ENCODE peak calls at places on chromosomes 5 and 9, in nine cellular contexts. K, W, D, V, N, X, L, R and Y are unnamed samples.

GRCh38 chr5:135085133-135085935 is 51.3 kb upstream of the PITX1 start:
- DNase-seq in K (no peak), W (no peak), D (no peak), V (no peak), N (no peak), X (no peak), L (peak; percentile 71), R (no peak), Y (no peak)

GRCh38 chr5:44885903-44886302 is 77.2 kb downstream of the MRPS30 start:
- DNase-seq in K (no peak), W (no peak), D (no peak), V (no peak), N (no peak), X (no peak), L (peak; percentile 64), R (no peak), Y (no peak)

GRCh38 chr9:127968717-127969383 is 11.9 kb downstream of the EEIG1 start:
- DNase-seq in K (peak; percentile 62), W (peak; percentile 74), D (peak; percentile 11), V (peak; percentile 83), N (peak; percentile 84), X (no peak), L (peak; percentile 86), R (peak; percentile 61), Y (no peak)

GRCh38 chr9:121154782-121155181 is 46.9 kb downstream of the RAB14 start:
- DNase-seq in K (no peak), W (peak; percentile 31), D (no peak), V (no peak), N (no peak), X (no peak), L (peak; percentile 82), R (no peak), Y (no peak)

GRCh38 chr5:144189800-144190429 is 19.2 kb downstream of the KCTD16 start:
- DNase-seq in K (no peak), W (peak; percentile 74), D (peak; percentile 75), V (peak; percentile 95), N (peak; percentile 40), X (no peak), L (peak; percentile 97), R (no peak), Y (no peak)

GRCh38 chr5:35242695-35243258 is 12.5 kb upstream of the PRLR start:
- DNase-seq in K (no peak), W (no peak), D (no peak), V (no peak), N (no peak), X (no peak), L (no peak), R (no peak), Y (no peak)

GRCh38 chr5:103511554-103511885 is 51.1 kb downstream of the NUDT12 start:
- DNase-seq in K (no peak), W (no peak), D (no peak), V (peak; percentile 31), N (no peak), X (no peak), L (peak; percentile 88), R (no peak), Y (no peak)

GRCh38 chr9:118463419-118463818 is 759.2 kb downstream of the TLR4 start:
- DNase-seq in K (no peak), W (no peak), D (no peak), V (no peak), N (no peak), X (no peak), L (no peak), R (no peak), Y (no peak)

GRCh38 chr5:94849821-94850736 is 231.6 kb downstream of the SLF1 start:
- DNase-seq in K (no peak), W (peak; percentile 61), D (peak; percentile 19), V (peak; percentile 78), N (no peak), X (no peak), L (peak; percentile 54), R (no peak), Y (peak; percentile 55)

GRCh38 chr5:5521029-5521428 is 98.6 kb downstream of the ICE1 start:
- DNase-seq in K (no peak), W (no peak), D (no peak), V (no peak), N (no peak), X (no peak), L (no peak), R (no peak), Y (no peak)

GRCh38 chr5:6082685-6083084 is 295.7 kb downstream of the MED10 start:
- DNase-seq in K (no peak), W (no peak), D (no peak), V (no peak), N (no peak), X (no peak), L (peak; percentile 33), R (no peak), Y (no peak)

GRCh38 chr5:107067391-107067790 is 603.3 kb downstream of the EFNA5 start:
- DNase-seq in K (no peak), W (no peak), D (no peak), V (no peak), N (no peak), X (peak; percentile 56), L (no peak), R (no peak), Y (no peak)

GRCh38 chr9:94167055-94167346 is 82.7 kb downstream of the PTPDC1 start:
- DNase-seq in K (no peak), W (no peak), D (no peak), V (no peak), N (no peak), X (no peak), L (peak; percentile 58), R (no peak), Y (peak; percentile 67)

GRCh38 chr9:90300901-90301688 is 341.5 kb downstream of the DIRAS2 start:
- DNase-seq in K (peak; percentile 35), W (peak; percentile 89), D (no peak), V (peak; percentile 83), N (peak; percentile 27), X (no peak), L (peak; percentile 92), R (no peak), Y (no peak)

GRCh38 chr5:1857256-1857600 is 25.5 kb downstream of the IRX4 start:
- DNase-seq in K (no peak), W (no peak), D (no peak), V (no peak), N (no peak), X (peak; percentile 78), L (no peak), R (no peak), Y (no peak)
- H3K4me3 ChIP-seq in K (no peak overlapping the region), W (no peak overlapping the region), D (no peak overlapping the region), V (no peak overlapping the region), N (no peak overlapping the region), X (peak overlapping the region; percentile 15), L (no peak overlapping the region), R (no peak overlapping the region), Y (no peak overlapping the region)

DNA sequence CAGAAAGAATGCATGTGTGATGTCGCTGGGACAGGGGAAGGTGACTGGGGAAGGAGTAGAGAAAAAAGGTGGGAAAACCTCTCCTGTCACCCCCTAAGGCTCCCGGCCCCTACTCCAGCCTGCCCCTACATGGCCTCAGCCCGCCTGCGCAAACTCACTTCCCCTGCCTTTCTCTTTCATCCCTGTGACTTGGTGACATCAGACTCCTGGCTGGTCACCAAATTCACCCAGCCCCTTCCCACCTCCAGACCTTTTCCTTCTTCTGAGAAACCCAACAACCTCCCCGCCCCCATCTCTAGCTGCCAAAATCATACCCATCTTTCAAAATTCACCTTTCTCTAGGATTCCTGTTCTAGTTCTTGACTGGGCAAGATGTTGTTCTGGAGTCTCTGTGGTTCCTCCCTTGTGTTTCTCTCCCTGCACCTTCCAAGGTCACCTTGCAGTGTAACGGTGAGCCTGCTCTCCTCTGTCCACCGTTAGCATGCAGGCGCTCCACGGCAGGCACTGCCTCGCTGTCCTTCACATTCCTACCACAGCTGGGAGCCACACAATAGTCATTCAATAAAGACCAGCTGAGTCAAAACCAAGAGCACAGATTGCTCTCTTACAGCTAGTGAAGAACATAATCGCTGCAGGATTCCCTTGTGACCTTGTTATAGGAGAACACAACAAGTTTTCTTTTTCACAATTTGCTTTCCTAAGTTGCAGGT is 134.5 kb downstream of the FANCC start:
- DNase-seq in K (no peak), W (peak; percentile 47), D (no peak), V (peak; percentile 14), N (no peak), X (no peak), L (no peak), R (peak; percentile 31), Y (no peak)
- TF ChIP-seq CTCF in K (no peak), W (peak; percentile 43), D (no peak), V (peak; percentile 24), N (no peak), X (no peak), L (peak; percentile 1), R (peak; percentile 58), Y (no peak)

DNA sequence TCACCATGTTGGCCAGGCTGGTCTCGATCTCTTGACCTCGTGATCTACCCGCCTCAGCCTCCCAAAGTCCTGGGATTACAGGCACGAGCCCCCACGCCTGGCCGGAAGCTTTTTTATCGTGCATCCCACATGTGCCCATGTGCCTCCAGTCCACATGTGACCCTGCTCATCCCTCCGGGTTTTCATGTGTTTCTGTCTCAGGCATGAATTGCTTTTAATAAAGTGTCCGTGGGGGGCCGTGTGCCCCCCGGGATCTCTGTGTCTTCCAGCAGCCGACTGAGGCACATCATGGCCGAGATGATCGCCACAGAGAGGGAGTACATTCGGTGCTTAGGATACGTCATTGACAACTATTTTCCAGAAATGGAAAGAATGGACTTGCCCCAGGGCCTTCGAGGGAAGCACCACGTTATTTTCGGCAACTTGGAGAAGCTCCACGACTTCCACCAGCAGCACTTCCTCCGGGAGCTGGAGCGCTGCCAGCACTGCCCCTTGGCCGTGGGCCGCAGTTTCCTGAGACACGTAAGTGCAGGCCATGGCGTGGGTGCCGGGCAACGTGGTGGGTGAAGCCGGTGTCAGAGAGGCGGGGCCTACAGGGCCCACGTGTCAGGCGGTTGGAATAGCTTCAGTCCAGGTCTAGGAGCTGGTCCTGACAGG is 22.1 kb upstream of the LRRC14B start:
- DNase-seq in K (peak; percentile 65), W (no peak), D (no peak), V (peak; percentile 88), N (peak; percentile 39), X (peak; percentile 75), L (no peak), R (peak; percentile 24), Y (no peak)
- H3K4me3 ChIP-seq in K (no peak overlapping the region), W (no peak overlapping the region), D (no peak overlapping the region), V (no peak overlapping the region), N (no peak overlapping the region), X (no peak overlapping the region), L (no peak overlapping the region), R (no peak overlapping the region), Y (no peak overlapping the region)

GRCh38 chr9:29290519-29290918 is 1717.2 kb upstream of the C9orf72 start:
- DNase-seq in K (no peak), W (no peak), D (no peak), V (no peak), N (no peak), X (no peak), L (no peak), R (no peak), Y (no peak)

GRCh38 chr9:29289365-29289764 is 1716.1 kb upstream of the C9orf72 start:
- DNase-seq in K (no peak), W (no peak), D (no peak), V (no peak), N (no peak), X (no peak), L (no peak), R (no peak), Y (no peak)

DNA sequence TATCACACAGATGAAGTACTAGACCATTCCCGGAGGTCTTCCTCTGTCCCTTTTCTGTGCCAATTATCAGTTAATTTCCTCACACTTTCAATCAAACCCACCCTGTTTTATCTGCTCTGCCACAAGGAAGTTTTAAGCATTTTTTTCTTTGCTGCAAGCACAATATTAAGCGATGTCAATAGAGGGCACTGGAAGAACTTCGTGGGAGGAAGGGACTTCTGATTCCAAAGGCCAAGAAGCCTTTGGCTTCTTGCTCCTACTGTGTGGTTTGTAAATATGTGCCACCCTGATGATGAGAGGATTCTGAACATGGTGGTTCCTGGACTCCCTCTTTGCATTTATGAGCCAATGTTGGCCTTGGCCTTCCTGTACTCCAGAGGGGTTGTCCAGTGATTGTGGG is 1712.5 kb upstream of the C9orf72 start:
- DNase-seq in K (no peak), W (no peak), D (no peak), V (peak; percentile 39), N (no peak), X (no peak), L (peak; percentile 10), R (no peak), Y (no peak)
- TF ChIP-seq CTCF in K (no peak), W (peak; percentile 31), D (no peak), V (peak; percentile 37), N (no peak), X (no peak), L (peak; percentile 20), R (no peak), Y (peak; percentile 46)